ENCODE peak calls at places on chromosomes 3 and 15, in four cellular contexts. One of them, this sample, is unnamed.

GRCh38 chr3:66017084-66017990 is 21.4 kb downstream of the MAGI1 start:
- DNase-seq in cardiac fibroblast: no peak
- DNase-seq in stimulated activated CD4-positive, alpha-beta T cell treated with anti-CD3 and anti-CD28 coated beads, Interleukin-12 subunit alpha, Interleukin-12 subunit beta, amount 100 ng/mL, for 4 hours: no peak
- DNase-seq in activated naive CD4-positive, alpha-beta T cell treated with Interleukin-2 at 50 U/mL for 16 hours: no peak
- DNase-seq in this sample: no peak

GRCh38 chr3:128499724-128500275 is 6.8 kb upstream of the GATA2 start:
- DNase-seq in cardiac fibroblast: peak
- DNase-seq in stimulated activated CD4-positive, alpha-beta T cell treated with anti-CD3 and anti-CD28 coated beads, Interleukin-12 subunit alpha, Interleukin-12 subunit beta, amount 100 ng/mL, for 4 hours: no peak
- DNase-seq in activated naive CD4-positive, alpha-beta T cell treated with Interleukin-2 at 50 U/mL for 16 hours: no peak
- DNase-seq in this sample: no peak

GRCh38 chr15:85941186-85941855 is 138.3 kb upstream of the AGBL1 start:
- DNase-seq in cardiac fibroblast: no peak
- DNase-seq in stimulated activated CD4-positive, alpha-beta T cell treated with anti-CD3 and anti-CD28 coated beads, Interleukin-12 subunit alpha, Interleukin-12 subunit beta, amount 100 ng/mL, for 4 hours: no peak
- DNase-seq in activated naive CD4-positive, alpha-beta T cell treated with Interleukin-2 at 50 U/mL for 16 hours: no peak
- DNase-seq in this sample: no peak

GRCh38 chr3:42376397-42376798 is 34.0 kb downstream of the LYZL4 start:
- DNase-seq in cardiac fibroblast: peak
- DNase-seq in stimulated activated CD4-positive, alpha-beta T cell treated with anti-CD3 and anti-CD28 coated beads, Interleukin-12 subunit alpha, Interleukin-12 subunit beta, amount 100 ng/mL, for 4 hours: peak
- DNase-seq in activated naive CD4-positive, alpha-beta T cell treated with Interleukin-2 at 50 U/mL for 16 hours: peak
- DNase-seq in this sample: peak

GRCh38 chr3:26657406-26657976 is 34.9 kb downstream of the LRRC3B start:
- DNase-seq in cardiac fibroblast: no peak
- DNase-seq in stimulated activated CD4-positive, alpha-beta T cell treated with anti-CD3 and anti-CD28 coated beads, Interleukin-12 subunit alpha, Interleukin-12 subunit beta, amount 100 ng/mL, for 4 hours: no peak
- DNase-seq in activated naive CD4-positive, alpha-beta T cell treated with Interleukin-2 at 50 U/mL for 16 hours: no peak
- DNase-seq in this sample: no peak

GRCh38 chr3:62672270-62672987 is 202.8 kb downstream of the CADPS start:
- DNase-seq in cardiac fibroblast: no peak
- DNase-seq in stimulated activated CD4-positive, alpha-beta T cell treated with anti-CD3 and anti-CD28 coated beads, Interleukin-12 subunit alpha, Interleukin-12 subunit beta, amount 100 ng/mL, for 4 hours: no peak
- DNase-seq in activated naive CD4-positive, alpha-beta T cell treated with Interleukin-2 at 50 U/mL for 16 hours: no peak
- DNase-seq in this sample: no peak

GRCh38 chr3:105429034-105429762 is 62.5 kb downstream of the ALCAM start:
- DNase-seq in cardiac fibroblast: no peak
- DNase-seq in stimulated activated CD4-positive, alpha-beta T cell treated with anti-CD3 and anti-CD28 coated beads, Interleukin-12 subunit alpha, Interleukin-12 subunit beta, amount 100 ng/mL, for 4 hours: no peak
- DNase-seq in activated naive CD4-positive, alpha-beta T cell treated with Interleukin-2 at 50 U/mL for 16 hours: no peak
- DNase-seq in this sample: no peak

GRCh38 chr3:128068156-128068620 is 16.0 kb downstream of the SEC61A1 start:
- DNase-seq in cardiac fibroblast: peak
- DNase-seq in stimulated activated CD4-positive, alpha-beta T cell treated with anti-CD3 and anti-CD28 coated beads, Interleukin-12 subunit alpha, Interleukin-12 subunit beta, amount 100 ng/mL, for 4 hours: no peak
- DNase-seq in activated naive CD4-positive, alpha-beta T cell treated with Interleukin-2 at 50 U/mL for 16 hours: no peak
- DNase-seq in this sample: peak